ENCODE peak calls at places on chromosomes 16 and 17, in five cellular contexts. Q, W, L, B and K are unnamed samples. For H3K4me1 and H3K36me3, the result is how much of the 10 kb centered on the place peaks cover.

GRCh38 chr17:32161506-32162365 is 19.4 kb downstream of the RHOT1 start:
- DNase-seq in B (no peak), L (no peak), W (no peak), Q (no peak), K (no peak)

GRCh38 chr16:78659668-78660217 is 560.3 kb downstream of the WWOX start:
- DNase-seq in Q (no peak), W (no peak), B (no peak), L (no peak), K (no peak)

GRCh38 chr16:64278196-64278595 is 843.7 kb downstream of the CDH11 start:
- DNase-seq in W (no peak), L (no peak), Q (no peak), B (no peak), K (no peak)

GRCh38 chr17:28745777-28746473 is 2.1 kb downstream of the TRAF4 start:
- DNase-seq in L (peak), Q (no peak), W (no peak), B (no peak), K (peak)

GRCh38 chr17:79617740-79618382 is 7.0 kb upstream of the RBFOX3 start:
- DNase-seq in Q (no peak), B (no peak), L (no peak), W (peak), K (no peak)

GRCh38 chr17:50212121-50212843 is 10.9 kb upstream of the COL1A1 start:
- DNase-seq in B (no peak), Q (peak), W (peak), L (no peak), K (no peak)

GRCh38 chr17:1005361-1005946 is 8.5 kb downstream of the TIMM22 start:
- DNase-seq in B (peak), W (peak), L (no peak), Q (peak), K (no peak)

GRCh38 chr16:17921357-17921978 is 415.1 kb downstream of the NPIPA8 start:
- DNase-seq in Q (no peak), W (no peak), L (peak), B (no peak), K (no peak)

GRCh38 chr16:53061256-53061655 is 6.5 kb downstream of the CHD9 start:
- DNase-seq in L (no peak), Q (no peak), B (no peak), W (no peak), K (no peak)

GRCh38 chr17:62987136-62987535 is 21.1 kb downstream of the TANC2 start:
- DNase-seq in L (no peak), W (no peak), Q (no peak), B (no peak), K (no peak)

GRCh38 chr17:64252831-64253230 is 10.2 kb downstream of the TEX2 start:
- DNase-seq in W (no peak), L (no peak), Q (no peak), B (no peak), K (no peak)

GRCh38 chr17:40556198-40556661 is 9.0 kb downstream of the CCR7 start:
- DNase-seq in B (no peak), L (no peak), W (no peak), Q (no peak), K (no peak)

GRCh38 chr17:76166168-76166567 is 25.1 kb upstream of the FOXJ1 start:
- DNase-seq in B (no peak), L (no peak), W (no peak), Q (no peak), K (no peak)

GRCh38 chr16:14015948-14016347 is 55.2 kb upstream of the MRTFB start:
- DNase-seq in L (no peak), B (no peak), W (peak), Q (no peak), K (no peak)

GRCh38 chr16:11431915-11432465 is 86.7 kb downstream of the RMI2 start:
- DNase-seq in W (no peak), L (no peak), Q (no peak), B (no peak), K (no peak)

GRCh38 chr16:11394593-11394960 is 49.3 kb downstream of the RMI2 start:
- DNase-seq in Q (no peak), W (peak), L (no peak), B (no peak), K (no peak)

GRCh38 chr17:42536372-42537155 is 523 bp downstream of the NAGLU start:
- DNase-seq in L (peak), W (peak), Q (peak), B (peak), K (peak)

GRCh38 chr16:29821663-29822115 is 1.4 kb downstream of the MVP start:
- DNase-seq in W (no peak), Q (peak), L (no peak), B (no peak), K (peak)

GRCh38 chr17:50588391-50589111 is 28.0 kb downstream of the CACNA1G start:
- DNase-seq in W (no peak), B (no peak), L (no peak), Q (no peak), K (no peak)

GRCh38 chr17:39404542-39405378 is 3.3 kb upstream of the FBXL20 start:
- DNase-seq in Q (no peak), B (no peak), W (no peak), L (no peak), K (no peak)

GRCh38 chr17:43560461-43561427 is 14.6 kb upstream of the ETV4 start:
- DNase-seq in Q (no peak), L (no peak), W (no peak), B (no peak), K (no peak)

GRCh38 chr17:43568506-43569082 is 22.5 kb upstream of the ETV4 start:
- DNase-seq in L (no peak), W (no peak), Q (no peak), B (no peak), K (no peak)

GRCh38 chr17:43562679-43563146 is 16.6 kb upstream of the ETV4 start:
- DNase-seq in W (peak), L (no peak), Q (peak), B (no peak), K (no peak)

GRCh38 chr17:43563262-43564079 is 17.3 kb upstream of the ETV4 start:
- DNase-seq in L (no peak), B (no peak), W (no peak), Q (no peak), K (no peak)

GRCh38 chr17:43564080-43564594 is 18.0 kb upstream of the ETV4 start:
- DNase-seq in B (no peak), Q (no peak), L (no peak), W (no peak), K (no peak)
- H3K4me1 ChIP-seq in B (under half), Q (under half), L (under half), W (under half), K (under half)

GRCh38 chr16:15611610-15612009 is 31.3 kb downstream of the MARF1 start:
- DNase-seq in W (no peak), B (no peak), L (no peak), Q (no peak), K (no peak)

GRCh38 chr16:15607700-15608396 is 35.1 kb downstream of the MARF1 start:
- DNase-seq in L (peak), W (peak), Q (peak), B (peak), K (no peak)

GRCh38 chr16:15610369-15610871 is 32.5 kb downstream of the MARF1 start:
- DNase-seq in Q (no peak), L (no peak), B (no peak), W (no peak), K (no peak)

GRCh38 chr16:15608398-15609285 is 34.3 kb downstream of the MARF1 start:
- DNase-seq in L (no peak), W (no peak), Q (no peak), B (no peak), K (no peak)

DNA sequence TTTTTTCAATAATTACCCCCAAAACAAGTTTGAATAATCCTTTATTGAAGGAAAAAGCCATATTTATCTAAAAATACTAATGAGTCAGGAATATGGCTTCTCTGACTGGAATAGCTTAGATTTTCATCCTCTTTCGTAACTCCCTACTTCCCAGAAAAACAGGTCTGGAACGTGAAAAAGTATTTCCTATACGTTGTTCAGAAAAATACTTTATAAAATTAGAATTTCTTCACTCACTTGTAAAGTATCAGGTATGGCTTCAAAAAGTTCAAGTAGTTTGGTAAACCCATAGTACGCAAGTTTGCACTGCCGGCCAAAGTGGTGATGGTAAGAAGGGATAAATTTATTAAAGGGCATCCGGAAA is 33.7 kb downstream of the MARF1 start:
- DNase-seq in W (no peak), L (no peak), B (no peak), Q (no peak), K (no peak)
- H3K36me3 ChIP-seq in W (under half), L (under half), B (under half), Q (under half), K (under half)

GRCh38 chr16:71537643-71538042 is 11.4 kb downstream of the CHST4 start:
- DNase-seq in L (peak), W (no peak), Q (no peak), B (no peak), K (peak)

GRCh38 chr16:71547168-71547567 is 20.9 kb downstream of the CHST4 start:
- DNase-seq in B (no peak), W (no peak), Q (no peak), L (no peak), K (no peak)

GRCh38 chr16:71536752-71537499 is 10.7 kb downstream of the CHST4 start:
- DNase-seq in W (no peak), Q (no peak), B (no peak), L (no peak), K (no peak)

DNA sequence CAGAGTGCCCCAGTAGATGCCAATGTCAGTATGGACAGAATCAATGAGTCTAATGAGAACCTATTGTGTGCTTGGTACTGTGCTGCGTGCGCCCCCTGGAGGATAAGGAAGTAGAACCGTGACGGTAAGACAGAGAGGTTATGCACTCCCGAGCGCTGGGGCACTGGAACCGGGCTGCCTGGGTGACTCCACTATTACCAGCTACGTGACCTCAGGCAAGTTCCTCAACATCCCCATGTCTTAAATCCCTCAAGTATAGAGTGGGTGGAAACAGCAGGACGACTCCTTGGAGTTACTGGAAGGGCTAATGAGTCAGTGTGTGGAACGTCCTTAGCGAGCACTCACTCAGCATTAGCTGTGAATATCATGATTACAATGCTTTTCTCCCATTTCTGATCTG is 16.2 kb downstream of the CHST4 start:
- DNase-seq in Q (no peak), W (no peak), B (peak), L (peak), K (peak)
- TF ChIP-seq CTCF in Q (no peak), W (no peak), B (no peak), L (peak), K (peak)

DNA sequence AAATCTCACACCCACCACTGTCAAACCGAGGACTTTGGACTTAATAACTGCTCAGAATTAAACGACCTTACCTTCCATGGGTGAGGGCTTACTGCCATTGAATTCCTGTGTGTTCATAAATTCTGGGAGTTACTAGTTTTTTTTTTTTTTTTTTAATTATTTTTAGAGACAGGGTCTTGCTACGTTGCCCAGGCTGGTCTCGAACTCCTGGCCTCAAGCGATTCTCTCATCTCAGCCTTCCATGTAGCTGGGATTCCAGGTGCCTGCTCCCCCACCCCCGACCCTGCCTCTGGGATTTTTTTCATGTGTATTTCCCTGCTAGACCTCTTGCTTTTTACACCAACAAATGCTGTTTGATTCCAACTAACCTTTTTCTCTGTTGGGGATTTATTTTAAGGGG is 14.9 kb upstream of the CD300A start:
- DNase-seq in W (no peak), Q (no peak), B (no peak), L (no peak), K (no peak)
- H3K4me1 ChIP-seq in W (under half), Q (under half), B (half or more), L (under half), K (under half)

GRCh38 chr16:4677994-4678393 is 15.4 kb upstream of the NUDT16L1 start:
- DNase-seq in B (no peak), W (no peak), L (no peak), Q (no peak), K (no peak)
- H3K36me3 ChIP-seq in B (under half), W (under half), L (under half), Q (under half), K (under half)

GRCh38 chr16:89895482-89896250 is 22.3 kb downstream of the TCF25 start:
- DNase-seq in Q (no peak), W (no peak), L (no peak), B (no peak), K (no peak)
- TF ChIP-seq CTCF in Q (no peak), W (no peak), L (no peak), B (no peak), K (no peak)

DNA sequence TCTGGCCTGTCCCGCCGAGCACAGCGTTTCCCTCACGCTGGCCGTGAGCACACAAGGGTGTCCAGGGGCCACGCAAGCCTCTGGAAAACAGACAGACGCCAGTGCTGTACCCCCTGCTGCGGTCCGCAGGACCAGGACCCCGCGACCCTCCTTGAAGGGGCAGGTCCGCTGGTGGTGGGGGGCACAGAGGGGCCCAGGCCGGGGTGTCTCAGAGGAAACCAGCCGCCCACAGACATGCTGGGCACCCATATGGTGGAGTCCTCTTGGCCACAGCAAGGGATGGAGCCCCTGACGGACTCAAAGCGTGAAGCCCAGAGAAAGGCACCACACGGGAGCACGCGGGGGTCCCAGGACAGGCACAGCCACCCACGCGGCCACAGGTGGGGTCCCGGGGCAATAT is 34.4 kb downstream of the METRNL start:
- DNase-seq in W (peak), B (no peak), L (no peak), Q (no peak), K (no peak)
- H3K4me1 ChIP-seq in W (under half), B (under half), L (under half), Q (under half), K (under half)

GRCh38 chr16:88819126-88819525 is 7.4 kb upstream of the APRT start:
- DNase-seq in Q (no peak), L (no peak), W (no peak), B (no peak), K (no peak)

GRCh38 chr16:88818610-88818874 is 6.8 kb upstream of the APRT start:
- DNase-seq in W (no peak), Q (no peak), B (no peak), L (no peak), K (no peak)

GRCh38 chr16:88822281-88823040 is 10.7 kb upstream of the APRT start:
- DNase-seq in Q (no peak), B (no peak), L (no peak), W (no peak), K (no peak)

GRCh38 chr16:88820335-88821025 is 8.8 kb upstream of the APRT start:
- DNase-seq in L (no peak), W (no peak), Q (no peak), B (no peak), K (no peak)

GRCh38 chr16:88821168-88821850 is 9.6 kb upstream of the APRT start:
- DNase-seq in B (no peak), W (no peak), Q (no peak), L (no peak), K (no peak)
- H3K36me3 ChIP-seq in B (under half), W (under half), Q (under half), L (under half), K (under half)

GRCh38 chr16:2465653-2466415 is 5.3 kb upstream of the NTN3 start:
- DNase-seq in B (no peak), Q (no peak), W (no peak), L (no peak), K (no peak)
- TF ChIP-seq CTCF in B (no peak), Q (no peak), W (no peak), L (no peak), K (no peak)

GRCh38 chr16:57634171-57634570 is 5.7 kb downstream of the ADGRG1 start:
- DNase-seq in B (no peak), W (no peak), Q (no peak), L (no peak), K (no peak)
- H3K4me1 ChIP-seq in B (half or more), W (under half), Q (under half), L (under half), K (under half)